ENCODE peak calls at places on chromosomes 16 and 17, in five cellular contexts. F is SK-N-SH, T is breast epithelium, U is neural progenitor cell, L is Panc1. G is an unnamed sample.

GRCh38 chr17:19003543-19003965 is 1.0 kb downstream of the FAM83G start:
- DNase-seq in T (no peak), F (no peak), U (peak), L (no peak), G (no peak)

GRCh38 chr16:77480671-77481315 is 46.0 kb upstream of the ADAMTS18 start:
- DNase-seq in L (no peak), U (no peak), F (no peak), T (no peak), G (no peak)

GRCh38 chr17:66548158-66548557 is 245.7 kb downstream of the PRKCA start:
- DNase-seq in F (no peak), L (no peak), U (no peak), T (no peak), G (no peak)

GRCh38 chr17:8290043-8290442 is 1.6 kb downstream of the RANGRF start:
- DNase-seq in L (no peak), U (no peak), F (no peak), T (no peak), G (no peak)

GRCh38 chr16:78584213-78584860 is 484.9 kb downstream of the WWOX start:
- DNase-seq in U (no peak), F (no peak), L (no peak), T (no peak), G (no peak)

GRCh38 chr16:10969615-10970014 is 25.3 kb downstream of the CLEC16A start:
- DNase-seq in L (no peak), T (no peak), U (no peak), F (no peak), G (no peak)

GRCh38 chr16:19559242-19559910 is 3.9 kb downstream of the VPS35L start:
- DNase-seq in F (peak), U (peak), T (no peak), L (peak), G (no peak)

GRCh38 chr16:4323845-4324478 is 8.1 kb downstream of the GLIS2 start:
- DNase-seq in T (no peak), U (peak), F (peak), L (no peak), G (no peak)

GRCh38 chr16:31167315-31167714 is 12.6 kb upstream of the FUS start:
- DNase-seq in U (no peak), T (no peak), F (no peak), L (no peak), G (no peak)

GRCh38 chr17:59094921-59095530 is 11.7 kb downstream of the TRIM37 start:
- DNase-seq in F (no peak), U (no peak), L (no peak), T (no peak), G (no peak)

GRCh38 chr17:6671431-6671830 is 19.9 kb downstream of the C17orf100 start:
- DNase-seq in L (no peak), T (peak), U (no peak), F (no peak), G (no peak)

GRCh38 chr16:49602201-49603041 is 228.8 kb downstream of the C16orf78 start:
- DNase-seq in U (no peak), T (no peak), F (no peak), L (no peak), G (no peak)

GRCh38 chr17:74758846-74759163 is 10.4 kb downstream of the NHERF1 start:
- DNase-seq in U (no peak), L (no peak), T (no peak), F (peak), G (no peak)

GRCh38 chr17:16972346-16972745 is 428 bp upstream of the TNFRSF13B start:
- DNase-seq in U (no peak), L (no peak), F (no peak), T (no peak), G (no peak)

GRCh38 chr17:76237859-76238313 is 2.4 kb downstream of the RNF157 start:
- DNase-seq in L (no peak), F (no peak), T (no peak), U (no peak), G (no peak)

GRCh38 chr17:58187063-58187462 is 5.5 kb upstream of the EPX start:
- DNase-seq in U (no peak), T (no peak), L (no peak), F (no peak), G (no peak)

GRCh38 chr17:50209472-50210248 is 8.2 kb upstream of the COL1A1 start:
- DNase-seq in F (peak), U (peak), L (no peak), T (peak), G (no peak)
- TF ChIP-seq CTCF in F (no peak), U (no peak), L (no peak), T (no peak), G (no peak)

DNA sequence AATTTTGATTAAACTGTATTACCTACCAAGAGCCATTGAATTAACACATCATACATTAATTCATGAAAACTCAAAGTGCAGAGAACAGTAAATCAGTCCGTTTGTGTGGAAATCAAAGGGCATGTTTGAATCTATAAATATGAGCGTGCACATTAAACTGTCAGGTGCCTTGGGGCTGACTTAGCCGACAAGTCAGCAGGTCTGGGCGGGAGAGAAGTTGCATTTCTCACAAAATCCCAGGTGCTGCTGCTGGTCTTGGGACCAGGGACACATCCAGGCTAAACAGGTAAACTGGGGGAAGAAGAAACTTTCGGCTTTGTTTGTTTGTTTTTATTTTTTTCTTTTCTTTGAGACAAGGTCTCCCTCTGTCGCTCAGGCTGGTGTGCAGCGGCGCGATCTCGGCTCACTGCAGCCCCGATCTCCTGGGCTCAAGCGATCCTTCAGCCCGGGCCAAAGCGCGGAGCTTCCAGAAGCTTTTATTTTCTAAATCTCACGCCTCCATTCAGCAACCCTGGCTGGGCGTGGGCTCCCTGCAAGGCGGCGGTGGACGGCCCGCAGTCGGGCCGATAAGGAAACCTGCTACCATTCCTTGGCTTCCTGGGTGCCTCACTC is 213.9 kb downstream of the MRTFB start:
- DNase-seq in F (no peak), T (no peak), L (peak), U (peak), G (no peak)
- TF ChIP-seq CTCF in F (peak), T (no peak), L (peak), U (peak), G (no peak)

DNA sequence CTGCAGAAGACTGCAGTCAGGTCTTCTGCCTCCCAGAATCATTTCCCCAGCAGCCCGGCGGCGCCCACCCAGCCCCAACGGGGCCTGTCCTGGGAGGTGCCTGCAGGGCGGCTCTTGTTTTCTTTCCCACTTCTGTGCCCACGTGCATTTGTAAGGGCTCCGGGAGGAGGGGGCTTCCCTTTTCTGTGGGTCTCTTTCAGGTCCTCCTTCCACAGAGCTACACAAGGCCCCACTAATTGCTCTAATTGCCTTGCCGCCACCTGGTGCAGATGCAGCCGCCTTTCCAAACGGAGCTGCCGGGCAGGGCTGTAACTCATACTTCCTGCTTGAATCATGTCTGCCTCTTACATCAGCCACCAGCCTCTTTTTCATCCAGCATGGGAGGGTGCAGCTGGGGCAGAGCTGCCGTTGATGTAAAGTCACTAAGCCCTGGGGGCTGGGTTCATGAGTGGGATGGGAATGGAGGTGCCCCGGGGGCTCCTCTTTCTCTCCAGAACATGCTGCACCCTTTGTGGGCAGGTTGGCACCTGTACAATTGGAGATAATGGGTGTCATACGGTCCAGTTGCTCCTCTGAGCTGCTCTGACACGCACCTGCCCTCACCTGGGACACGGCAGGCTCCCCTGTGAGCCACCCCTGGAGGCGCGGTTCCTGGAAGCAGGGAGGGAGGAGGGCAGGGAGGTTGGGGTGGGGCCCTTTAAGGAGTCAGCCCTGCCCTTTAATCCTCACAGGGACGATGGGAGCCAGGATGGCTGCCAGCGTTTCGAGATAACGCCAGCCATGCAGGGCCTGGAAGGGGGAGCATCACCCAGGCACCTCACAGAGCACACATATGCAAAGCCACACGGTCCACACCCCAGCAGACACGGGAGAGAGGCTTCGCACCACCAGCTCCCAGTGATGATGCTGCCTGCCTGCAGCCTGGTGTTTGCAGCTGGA is 41.1 kb upstream of the KLHDC4 start:
- DNase-seq in L (peak), U (no peak), T (no peak), F (peak), G (no peak)
- TF ChIP-seq CTCF in L (no peak), U (no peak), T (no peak), F (no peak), G (no peak)

GRCh38 chr16:80610489-80611156 is 69.8 kb downstream of the DYNLRB2 start:
- DNase-seq in F (no peak), L (no peak), T (no peak), U (no peak), G (no peak)
- TF ChIP-seq CTCF in F (no peak), L (no peak), T (no peak), U (no peak), G (no peak)

GRCh38 chr17:57084802-57085447 is at the start of gene AKAP1:
- DNase-seq in T (peak), U (peak), F (peak), L (peak), G (peak)
- TF ChIP-seq CTCF in T (peak), U (peak), F (no peak), L (peak), G (no peak)

DNA sequence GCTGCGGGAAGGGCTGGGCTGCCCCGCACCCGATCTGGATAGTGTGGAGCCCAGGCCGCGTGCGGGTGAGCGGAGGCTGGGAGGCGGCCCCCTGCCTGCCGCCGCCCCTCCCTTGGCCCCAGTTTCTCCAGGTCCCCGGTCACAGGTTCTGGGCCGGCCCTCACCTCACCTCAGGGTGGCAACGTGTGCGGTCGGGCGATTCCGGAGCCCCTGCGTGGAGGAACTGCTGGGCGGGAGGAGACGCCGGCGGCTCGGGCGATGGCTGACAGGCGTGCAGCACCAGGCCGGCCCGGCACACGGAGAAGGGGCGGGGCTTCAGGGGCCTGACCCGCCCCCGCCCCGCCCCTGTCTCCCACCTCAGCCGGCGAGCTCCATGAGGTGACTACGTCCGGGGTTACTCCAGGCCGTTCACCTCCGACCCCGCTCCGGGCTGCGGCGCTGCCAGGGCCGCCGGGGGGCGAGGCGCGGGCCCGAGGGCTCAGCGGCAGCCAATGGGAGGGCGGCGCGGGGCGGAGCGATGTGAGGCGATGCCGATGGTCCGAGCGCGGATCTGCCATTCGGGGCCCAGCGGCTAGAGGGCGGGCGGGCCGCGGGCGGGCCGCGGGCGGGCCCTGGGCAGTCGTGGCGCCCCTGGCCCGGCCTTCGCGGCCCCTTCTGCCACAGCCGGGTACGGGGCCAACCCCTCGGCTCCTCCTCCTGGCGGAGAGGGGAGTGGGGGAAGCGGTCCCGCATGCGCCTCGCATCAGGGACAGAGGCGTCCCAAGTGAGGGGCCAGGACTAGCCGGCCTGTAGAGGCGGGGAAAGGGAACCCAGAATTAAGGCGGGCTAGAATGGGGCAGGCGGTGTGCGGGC is 16.7 kb upstream of the C17orf78 start:
- DNase-seq in U (peak), T (peak), L (peak), F (peak), G (peak)
- TF ChIP-seq CTCF in U (peak), T (no peak), L (no peak), F (peak), G (no peak)

DNA sequence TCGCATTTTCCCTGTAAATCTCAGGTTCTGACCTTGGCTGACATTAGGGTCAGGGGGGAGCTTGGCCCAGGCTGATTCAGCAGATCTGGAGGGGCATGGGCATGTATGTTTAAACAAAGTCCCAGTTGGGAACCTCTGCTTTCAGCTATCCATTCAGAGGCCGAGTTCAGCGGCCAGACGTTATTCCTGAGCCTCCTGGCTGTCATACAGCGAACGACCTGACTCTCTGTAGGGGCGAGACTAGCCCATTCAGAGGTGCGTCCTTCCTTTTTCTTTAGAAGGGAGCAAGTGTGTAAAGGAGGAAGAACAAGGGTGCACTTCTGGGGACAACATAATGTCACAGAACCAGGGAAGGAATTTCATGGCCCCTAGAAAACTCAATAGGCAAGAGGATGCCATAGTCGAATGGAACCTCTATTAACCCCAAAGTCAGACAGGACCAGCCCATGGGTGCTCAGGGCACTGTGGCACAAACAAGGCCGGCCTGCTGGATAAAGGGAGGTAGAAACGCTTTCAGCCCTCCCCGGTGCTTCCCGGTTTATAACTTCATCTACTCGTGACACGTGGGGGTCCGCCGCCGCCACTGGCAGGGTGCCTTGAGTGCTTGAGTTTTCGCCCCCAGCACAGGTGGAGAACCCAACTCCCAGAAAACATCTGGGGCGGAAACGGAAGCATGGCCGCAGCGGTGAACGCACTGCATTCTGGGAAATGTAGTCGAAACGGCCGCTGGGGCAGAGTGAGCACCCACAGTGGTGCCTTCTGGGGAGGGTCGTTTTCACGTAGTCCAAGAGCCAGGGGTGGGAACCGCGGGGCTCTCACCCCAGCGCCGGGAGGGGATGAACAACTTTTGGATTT is 33.2 kb upstream of the PLCG2 start:
- DNase-seq in L (no peak), F (peak), T (peak), U (peak), G (no peak)
- TF ChIP-seq CTCF in L (no peak), F (no peak), T (no peak), U (no peak), G (no peak)

GRCh38 chr17:70804161-70804560 is 634.8 kb downstream of the KCNJ2 start:
- DNase-seq in T (no peak), L (no peak), F (no peak), U (no peak), G (no peak)

GRCh38 chr17:70810609-70811008 is 641.3 kb downstream of the KCNJ2 start:
- DNase-seq in F (no peak), U (no peak), T (no peak), L (no peak), G (no peak)

DNA sequence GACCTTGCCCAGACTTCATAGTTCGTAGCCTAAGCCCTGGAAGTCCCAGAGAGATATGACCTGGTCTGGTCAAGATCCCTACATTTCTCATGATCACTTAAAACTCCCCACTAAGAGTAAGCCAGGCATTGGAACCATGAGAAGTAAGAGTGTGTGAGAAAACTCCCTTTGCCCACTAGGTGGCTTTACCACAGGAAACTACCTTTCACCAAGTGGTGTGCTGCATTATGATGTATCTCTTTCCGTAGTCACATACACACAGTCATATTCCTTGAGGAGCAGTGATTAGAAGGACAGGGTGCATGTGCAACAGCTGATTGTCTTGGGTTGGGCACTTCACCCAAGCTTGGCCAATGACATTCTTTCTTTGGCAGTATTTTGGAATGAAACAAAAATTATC is 639.3 kb downstream of the KCNJ2 start:
- DNase-seq in U (peak), T (no peak), L (no peak), F (peak), G (no peak)
- TF ChIP-seq CTCF in U (peak), T (no peak), L (peak), F (peak), G (no peak)

G was measured in omental fat pad.